ENCODE peak calls at places on chromosome 19, in ten cellular contexts. One of them, this sample, is unnamed.
A peak's percentile ranks its signal among the peaks of the same experiment; 100 is the strongest.

GRCh38 chr19:50333737-50334617 is 4.8 kb upstream of the KCNC3 start:
- DNase-seq in retina: peak; percentile 99
- DNase-seq in GM23248: peak; percentile 78
- DNase-seq in ELR: peak; percentile 16
- DNase-seq in effector memory CD4-positive, alpha-beta T cell: peak; percentile 63
- DNase-seq in NCI-H187: peak; percentile 76
- DNase-seq in hepatic stellate cell: peak; percentile 98
- DNase-seq in stimulated activated CD8-positive, alpha-beta memory T cell treated with anti-CD3 and anti-CD28 coated beads, Interleukin-4, amount 100 ng/mL, for 1 hour: peak; percentile 54
- DNase-seq in COR-L47: no peak
- DNase-seq in T-cell: no peak
- DNase-seq in this sample: no peak

GRCh38 chr19:23817519-23817918 is 58.8 kb upstream of the ZNF681 start:
- DNase-seq in GM23248: peak; percentile 12
- DNase-seq in NCI-H187: no peak
- DNase-seq in COR-L47: peak; percentile 15
- DNase-seq in effector memory CD4-positive, alpha-beta T cell: no peak
- DNase-seq in T-cell: peak; percentile 34
- DNase-seq in stimulated activated CD8-positive, alpha-beta memory T cell treated with anti-CD3 and anti-CD28 coated beads, Interleukin-4, amount 100 ng/mL, for 1 hour: no peak
- DNase-seq in hepatic stellate cell: peak; percentile 7
- DNase-seq in retina: no peak
- DNase-seq in ELR: peak; percentile 60
- DNase-seq in this sample: peak; percentile 6

GRCh38 chr19:5349041-5349440 is 8.4 kb upstream of the PTPRS start:
- DNase-seq in stimulated activated CD8-positive, alpha-beta memory T cell treated with anti-CD3 and anti-CD28 coated beads, Interleukin-4, amount 100 ng/mL, for 1 hour: no peak
- DNase-seq in ELR: no peak
- DNase-seq in T-cell: no peak
- DNase-seq in retina: peak; percentile 50
- DNase-seq in GM23248: peak; percentile 8
- DNase-seq in NCI-H187: no peak
- DNase-seq in hepatic stellate cell: no peak
- DNase-seq in effector memory CD4-positive, alpha-beta T cell: no peak
- DNase-seq in COR-L47: no peak
- DNase-seq in this sample: peak; percentile 32

GRCh38 chr19:17183271-17183757 is 31.8 kb upstream of the USE1 start:
- DNase-seq in COR-L47: no peak
- DNase-seq in stimulated activated CD8-positive, alpha-beta memory T cell treated with anti-CD3 and anti-CD28 coated beads, Interleukin-4, amount 100 ng/mL, for 1 hour: no peak
- DNase-seq in NCI-H187: no peak
- DNase-seq in effector memory CD4-positive, alpha-beta T cell: no peak
- DNase-seq in hepatic stellate cell: no peak
- DNase-seq in T-cell: peak; percentile 6
- DNase-seq in ELR: no peak
- DNase-seq in retina: no peak
- DNase-seq in GM23248: no peak
- DNase-seq in this sample: no peak

GRCh38 chr19:13718733-13719132 is 45.6 kb upstream of the MRI1 start:
- DNase-seq in COR-L47: peak; percentile 87
- DNase-seq in ELR: peak; percentile 79
- DNase-seq in GM23248: peak; percentile 87
- DNase-seq in T-cell: no peak
- DNase-seq in NCI-H187: peak; percentile 46
- DNase-seq in stimulated activated CD8-positive, alpha-beta memory T cell treated with anti-CD3 and anti-CD28 coated beads, Interleukin-4, amount 100 ng/mL, for 1 hour: no peak
- DNase-seq in effector memory CD4-positive, alpha-beta T cell: no peak
- DNase-seq in retina: peak; percentile 49
- DNase-seq in hepatic stellate cell: peak; percentile 70
- DNase-seq in this sample: peak; percentile 88

GRCh38 chr19:3636506-3636905 is 9.9 kb upstream of the CACTIN start:
- DNase-seq in ELR: no peak
- DNase-seq in hepatic stellate cell: no peak
- DNase-seq in NCI-H187: no peak
- DNase-seq in stimulated activated CD8-positive, alpha-beta memory T cell treated with anti-CD3 and anti-CD28 coated beads, Interleukin-4, amount 100 ng/mL, for 1 hour: no peak
- DNase-seq in T-cell: no peak
- DNase-seq in GM23248: no peak
- DNase-seq in retina: no peak
- DNase-seq in effector memory CD4-positive, alpha-beta T cell: no peak
- DNase-seq in COR-L47: no peak
- DNase-seq in this sample: no peak

GRCh38 chr19:34241513-34242337 is 12.6 kb upstream of the GARRE1 start:
- DNase-seq in NCI-H187: no peak
- DNase-seq in COR-L47: peak; percentile 55
- DNase-seq in T-cell: peak; percentile 6
- DNase-seq in effector memory CD4-positive, alpha-beta T cell: no peak
- DNase-seq in stimulated activated CD8-positive, alpha-beta memory T cell treated with anti-CD3 and anti-CD28 coated beads, Interleukin-4, amount 100 ng/mL, for 1 hour: no peak
- DNase-seq in hepatic stellate cell: no peak
- DNase-seq in ELR: peak; percentile 35
- DNase-seq in GM23248: no peak
- DNase-seq in retina: no peak
- DNase-seq in this sample: peak; percentile 31

GRCh38 chr19:1237754-1238372 is at the start of gene CBARP:
- DNase-seq in effector memory CD4-positive, alpha-beta T cell: no peak
- DNase-seq in NCI-H187: no peak
- DNase-seq in T-cell: no peak
- DNase-seq in GM23248: peak; percentile 71
- DNase-seq in ELR: peak; percentile 60
- DNase-seq in hepatic stellate cell: peak; percentile 56
- DNase-seq in retina: no peak
- DNase-seq in COR-L47: no peak
- DNase-seq in stimulated activated CD8-positive, alpha-beta memory T cell treated with anti-CD3 and anti-CD28 coated beads, Interleukin-4, amount 100 ng/mL, for 1 hour: no peak
- DNase-seq in this sample: no peak

GRCh38 chr19:41821003-41821735 is 23.3 kb downstream of the LYPD4 start:
- DNase-seq in GM23248: peak; percentile 51
- DNase-seq in hepatic stellate cell: peak; percentile 50
- DNase-seq in ELR: peak; percentile 45
- DNase-seq in stimulated activated CD8-positive, alpha-beta memory T cell treated with anti-CD3 and anti-CD28 coated beads, Interleukin-4, amount 100 ng/mL, for 1 hour: no peak
- DNase-seq in T-cell: peak; percentile 26
- DNase-seq in COR-L47: peak; percentile 69
- DNase-seq in effector memory CD4-positive, alpha-beta T cell: no peak
- DNase-seq in retina: peak; percentile 50
- DNase-seq in NCI-H187: peak; percentile 77
- DNase-seq in this sample: peak; percentile 15

GRCh38 chr19:2612619-2613249 is 89.8 kb downstream of the GNG7 start:
- DNase-seq in T-cell: no peak
- DNase-seq in stimulated activated CD8-positive, alpha-beta memory T cell treated with anti-CD3 and anti-CD28 coated beads, Interleukin-4, amount 100 ng/mL, for 1 hour: no peak
- DNase-seq in ELR: no peak
- DNase-seq in retina: no peak
- DNase-seq in NCI-H187: no peak
- DNase-seq in COR-L47: no peak
- DNase-seq in GM23248: no peak
- DNase-seq in hepatic stellate cell: no peak
- DNase-seq in effector memory CD4-positive, alpha-beta T cell: no peak
- DNase-seq in this sample: no peak

GRCh38 chr19:41324921-41325639 is 15.1 kb downstream of the CCDC97 start:
- DNase-seq in T-cell: no peak
- DNase-seq in stimulated activated CD8-positive, alpha-beta memory T cell treated with anti-CD3 and anti-CD28 coated beads, Interleukin-4, amount 100 ng/mL, for 1 hour: no peak
- DNase-seq in retina: no peak
- DNase-seq in effector memory CD4-positive, alpha-beta T cell: no peak
- DNase-seq in GM23248: peak; percentile 92
- DNase-seq in ELR: peak; percentile 86
- DNase-seq in NCI-H187: no peak
- DNase-seq in COR-L47: no peak
- DNase-seq in hepatic stellate cell: peak; percentile 91
- DNase-seq in this sample: peak; percentile 64

GRCh38 chr19:47704024-47704423 is 9.2 kb upstream of the EHD2 start:
- DNase-seq in effector memory CD4-positive, alpha-beta T cell: no peak
- DNase-seq in ELR: peak; percentile 10
- DNase-seq in GM23248: no peak
- DNase-seq in stimulated activated CD8-positive, alpha-beta memory T cell treated with anti-CD3 and anti-CD28 coated beads, Interleukin-4, amount 100 ng/mL, for 1 hour: no peak
- DNase-seq in COR-L47: no peak
- DNase-seq in NCI-H187: no peak
- DNase-seq in T-cell: no peak
- DNase-seq in retina: no peak
- DNase-seq in hepatic stellate cell: no peak
- DNase-seq in this sample: no peak

GRCh38 chr19:34844254-34844653 is 71.2 kb upstream of the ZNF599 start:
- DNase-seq in stimulated activated CD8-positive, alpha-beta memory T cell treated with anti-CD3 and anti-CD28 coated beads, Interleukin-4, amount 100 ng/mL, for 1 hour: no peak
- DNase-seq in retina: no peak
- DNase-seq in COR-L47: no peak
- DNase-seq in GM23248: no peak
- DNase-seq in effector memory CD4-positive, alpha-beta T cell: no peak
- DNase-seq in hepatic stellate cell: no peak
- DNase-seq in T-cell: no peak
- DNase-seq in NCI-H187: no peak
- DNase-seq in ELR: no peak
- DNase-seq in this sample: no peak

GRCh38 chr19:57552432-57552831 is 7.2 kb downstream of the ZNF550 start:
- DNase-seq in stimulated activated CD8-positive, alpha-beta memory T cell treated with anti-CD3 and anti-CD28 coated beads, Interleukin-4, amount 100 ng/mL, for 1 hour: no peak
- DNase-seq in ELR: no peak
- DNase-seq in COR-L47: no peak
- DNase-seq in GM23248: no peak
- DNase-seq in NCI-H187: no peak
- DNase-seq in T-cell: no peak
- DNase-seq in hepatic stellate cell: no peak
- DNase-seq in effector memory CD4-positive, alpha-beta T cell: no peak
- DNase-seq in retina: no peak
- DNase-seq in this sample: no peak